ENCODE peak calls at places on chromosomes 3 and 15, in ten cellular contexts. D, Q, S, T, R, H, U, Z, C and X are unnamed samples.

GRCh38 chr3:116000315-116000714 is 377.0 kb downstream of the GAP43 start:
- DNase-seq in U (peak), T (peak), Q (no peak), D (no peak), Z (no peak), H (peak), R (peak), C (peak), S (peak), X (peak)

GRCh38 chr3:149352556-149352955 is 19.1 kb upstream of the TM4SF18 start:
- DNase-seq in Z (peak), S (no peak), R (peak), H (peak), Q (peak), D (peak), C (peak), T (peak), U (no peak), X (peak)

GRCh38 chr3:115321396-115321795 is 174.3 kb upstream of the ZBTB20 start:
- DNase-seq in C (no peak), U (no peak), S (peak), H (peak), Z (no peak), Q (no peak), D (no peak), R (peak), T (no peak), X (peak)

GRCh38 chr3:112093180-112093522 is 7.0 kb downstream of the C3orf52 start:
- DNase-seq in D (no peak), T (no peak), S (no peak), Q (no peak), Z (no peak), H (peak), R (no peak), C (no peak), U (no peak), X (no peak)

GRCh38 chr3:55565516-55565915 is 78.4 kb upstream of the WNT5A start:
- DNase-seq in Q (no peak), T (no peak), C (no peak), Z (no peak), H (no peak), U (no peak), D (no peak), S (no peak), R (no peak), X (no peak)

GRCh38 chr15:42138411-42138810 is 18.0 kb downstream of the PLA2G4F start:
- DNase-seq in H (no peak), T (no peak), Z (no peak), U (no peak), Q (no peak), S (no peak), D (no peak), R (no peak), C (peak), X (no peak)

GRCh38 chr3:87333393-87333892 is 57.1 kb upstream of the POU1F1 start:
- DNase-seq in R (peak), U (peak), Q (no peak), Z (no peak), D (no peak), H (peak), C (no peak), T (peak), S (peak), X (no peak)

GRCh38 chr3:72213296-72214064 is 428.5 kb upstream of the PROK2 start:
- DNase-seq in S (no peak), Z (no peak), T (no peak), R (no peak), Q (no peak), C (no peak), H (no peak), U (no peak), D (no peak), X (no peak)

GRCh38 chr3:13215940-13216546 is 142.8 kb upstream of the IQSEC1 start:
- DNase-seq in C (peak), U (no peak), D (no peak), H (peak), Z (no peak), T (peak), R (peak), Q (no peak), S (no peak), X (no peak)

GRCh38 chr3:183619624-183620274 is 15.7 kb upstream of the KLHL24 start:
- DNase-seq in Z (no peak), R (no peak), C (no peak), U (no peak), H (no peak), T (no peak), Q (no peak), S (no peak), D (no peak), X (no peak)

GRCh38 chr3:149153402-149153801 is 24.0 kb downstream of the HPS3 start:
- DNase-seq in U (no peak), D (no peak), Q (no peak), T (no peak), S (no peak), R (no peak), C (no peak), Z (no peak), H (no peak), X (peak)

GRCh38 chr3:118817748-118818165 is 216.9 kb downstream of the IGSF11 start:
- DNase-seq in C (peak), Q (peak), S (peak), H (peak), D (peak), T (peak), Z (peak), R (peak), U (peak), X (peak)

GRCh38 chr15:34335176-34335575 is 2.4 kb downstream of the SLC12A6 start:
- DNase-seq in H (no peak), S (no peak), Z (no peak), C (no peak), U (no peak), D (no peak), Q (no peak), T (no peak), R (peak), X (no peak)

GRCh38 chr3:37171144-37171543 is 3.2 kb downstream of the LRRFIP2 start:
- DNase-seq in C (no peak), Q (peak), R (no peak), H (no peak), D (no peak), T (no peak), Z (no peak), U (no peak), S (no peak), X (no peak)

GRCh38 chr3:133404925-133405324 is 5.1 kb downstream of the BFSP2 start:
- DNase-seq in D (peak), C (no peak), S (no peak), T (no peak), Q (no peak), R (no peak), Z (no peak), U (no peak), H (no peak), X (no peak)

GRCh38 chr3:172094621-172095557 is 55.5 kb downstream of the FNDC3B start:
- DNase-seq in H (no peak), D (no peak), U (no peak), Z (no peak), S (no peak), T (no peak), Q (no peak), R (peak), C (no peak), X (no peak)

GRCh38 chr15:82647835-82648256 is 683 bp upstream of the CPEB1 start:
- DNase-seq in D (peak), R (no peak), U (no peak), H (no peak), S (no peak), T (no peak), C (no peak), Q (peak), Z (no peak), X (no peak)

GRCh38 chr15:75928680-75929608 is 25.3 kb downstream of the FBXO22 start:
- DNase-seq in R (peak), H (peak), D (peak), C (no peak), Q (peak), Z (peak), T (peak), U (no peak), S (no peak), X (peak)
- TF ChIP-seq CTCF in R (peak), H (peak), D (peak), C (no peak), Q (peak), Z (peak), T (peak), U (peak), S (peak), X (peak)

GRCh38 chr3:98894791-98895576 is 6.5 kb downstream of the DCBLD2 start:
- DNase-seq in C (no peak), R (no peak), H (no peak), Z (no peak), D (no peak), U (no peak), T (no peak), S (no peak), Q (no peak), X (no peak)
- H3K4me3 ChIP-seq in C (no peak), R (no peak), H (no peak), Z (no peak), D (no peak), U (no peak), T (peak), S (no peak), Q (no peak), X (no peak)

DNA sequence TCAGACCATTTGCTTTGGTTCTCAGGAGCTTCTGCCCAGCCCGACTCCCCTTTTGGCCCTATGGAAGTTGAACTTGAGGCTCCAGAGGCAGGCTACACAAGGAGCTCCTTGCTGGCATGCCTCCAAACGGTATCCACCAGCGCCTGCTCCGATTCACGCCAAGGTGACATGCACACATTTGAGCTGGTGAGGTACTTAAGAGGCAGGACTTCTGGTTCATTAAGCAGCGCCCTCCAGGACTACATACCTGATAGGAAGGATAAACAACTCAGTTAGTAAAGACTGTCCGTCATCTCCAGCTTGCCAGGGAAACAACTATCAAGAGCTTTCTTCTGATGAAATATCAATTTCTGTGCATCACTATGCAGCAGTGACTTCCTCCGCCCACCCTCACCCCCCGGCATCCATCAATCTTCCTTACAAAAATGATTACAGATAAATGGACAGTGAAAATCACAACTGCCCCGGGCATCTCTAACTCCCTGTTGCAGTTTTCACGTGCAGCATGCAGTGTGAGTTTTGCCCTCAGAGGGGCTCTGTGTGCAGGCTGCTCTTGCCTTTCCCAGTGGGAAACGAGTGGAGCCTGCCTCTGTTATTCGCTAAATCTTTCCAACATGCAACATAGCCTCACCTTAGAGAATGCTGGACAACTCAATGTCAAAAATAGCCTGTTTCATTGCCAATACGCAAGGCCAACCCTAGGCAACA is 122.9 kb downstream of the ARRDC4 start:
- DNase-seq in D (peak), H (no peak), Q (peak), T (no peak), S (no peak), C (no peak), R (no peak), Z (no peak), U (no peak), X (no peak)
- TF ChIP-seq CTCF in D (peak), H (no peak), Q (no peak), T (no peak), S (peak), C (no peak), R (no peak), Z (no peak), U (no peak), X (peak)

GRCh38 chr15:95394186-95395067 is 936.1 kb upstream of the NR2F2 start:
- DNase-seq in Q (no peak), S (no peak), Z (no peak), D (no peak), U (peak), R (peak), C (no peak), T (no peak), H (peak), X (no peak)
- H3K4me3 ChIP-seq in Q (no peak), S (no peak), Z (no peak), D (no peak), U (no peak), R (no peak), C (no peak), T (no peak), H (no peak), X (no peak)

DNA sequence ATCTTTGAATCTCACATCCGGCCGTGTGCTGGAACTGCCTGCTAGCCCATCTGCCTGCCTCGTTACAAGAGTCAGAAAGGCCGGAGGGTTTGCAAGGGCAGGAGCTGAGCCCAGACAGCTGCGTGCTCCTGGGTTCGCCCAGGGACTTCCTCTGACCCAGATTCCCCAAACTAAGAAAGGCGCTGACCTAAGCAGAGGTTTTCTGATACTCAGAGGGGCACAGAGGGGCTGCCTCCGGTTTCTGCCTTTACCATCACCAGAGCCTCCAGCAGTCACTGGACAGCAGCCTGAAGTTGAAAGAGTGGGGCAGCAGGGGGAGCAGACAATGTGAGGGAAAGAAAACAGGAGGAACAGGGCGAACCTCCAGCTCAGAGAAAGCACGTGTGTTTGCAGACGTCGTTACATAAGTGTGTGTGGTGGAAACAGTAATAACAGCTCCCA is 33.4 kb upstream of the RAD18 start:
- DNase-seq in Z (no peak), Q (peak), C (no peak), U (peak), R (peak), D (peak), H (peak), T (no peak), S (no peak), X (no peak)
- TF ChIP-seq CTCF in Z (no peak), Q (peak), C (no peak), U (peak), R (peak), D (peak), H (peak), T (no peak), S (peak), X (no peak)

GRCh38 chr3:141385386-141386079 is 17.2 kb downstream of the ZBTB38 start:
- DNase-seq in Q (no peak), T (no peak), U (no peak), R (peak), S (no peak), Z (peak), H (no peak), D (no peak), C (no peak), X (no peak)
- H3K4me3 ChIP-seq in Q (no peak), T (no peak), U (peak), R (peak), S (no peak), Z (peak), H (peak), D (no peak), C (no peak), X (peak)